ENCODE peak calls at places on chromosomes 5 and 9, in six cellular contexts. One of them, this sample, is unnamed.

GRCh38 chr5:32736842-32737241 is 25.7 kb downstream of the NPR3 start:
- DNase-seq in NCI-H748 treated with DMSO at 0.1 percent for 48 hours: no peak
- DNase-seq in Caki2: no peak
- DNase-seq in anterior cingulate cortex: no peak
- DNase-seq in GM03348: no peak
- DNase-seq in CD8-positive, alpha-beta memory T cell: no peak
- DNase-seq in this sample: no peak

GRCh38 chr5:108061941-108062340 is 320.0 kb downstream of the FBXL17 start:
- DNase-seq in CD8-positive, alpha-beta memory T cell: no peak
- DNase-seq in NCI-H748 treated with DMSO at 0.1 percent for 48 hours: no peak
- DNase-seq in Caki2: no peak
- DNase-seq in anterior cingulate cortex: no peak
- DNase-seq in GM03348: peak; percentile 21
- DNase-seq in this sample: no peak

GRCh38 chr9:92463989-92464388 is 18.3 kb downstream of the ASPN start:
- DNase-seq in anterior cingulate cortex: no peak
- DNase-seq in Caki2: no peak
- DNase-seq in NCI-H748 treated with DMSO at 0.1 percent for 48 hours: no peak
- DNase-seq in CD8-positive, alpha-beta memory T cell: no peak
- DNase-seq in GM03348: peak; percentile 86
- DNase-seq in this sample: no peak

GRCh38 chr9:131334568-131335105 is 45.1 kb downstream of the PLPP7 start:
- DNase-seq in anterior cingulate cortex: no peak
- DNase-seq in NCI-H748 treated with DMSO at 0.1 percent for 48 hours: no peak
- DNase-seq in Caki2: no peak
- DNase-seq in CD8-positive, alpha-beta memory T cell: no peak
- DNase-seq in GM03348: peak; percentile 41
- DNase-seq in this sample: no peak

GRCh38 chr5:38441730-38442573 is 114.5 kb downstream of the LIFR start:
- DNase-seq in GM03348: peak; percentile 84
- DNase-seq in CD8-positive, alpha-beta memory T cell: peak; percentile 66
- DNase-seq in Caki2: peak; percentile 79
- DNase-seq in anterior cingulate cortex: peak; percentile 75
- DNase-seq in NCI-H748 treated with DMSO at 0.1 percent for 48 hours: peak; percentile 99
- DNase-seq in this sample: peak; percentile 90

GRCh38 chr9:127734247-127734746 is 797 bp downstream of the TOR2A start:
- DNase-seq in Caki2: no peak
- DNase-seq in CD8-positive, alpha-beta memory T cell: no peak
- DNase-seq in NCI-H748 treated with DMSO at 0.1 percent for 48 hours: no peak
- DNase-seq in anterior cingulate cortex: no peak
- DNase-seq in GM03348: no peak
- DNase-seq in this sample: no peak

GRCh38 chr9:122346478-122347347 is 24.1 kb upstream of the PTGS1 start:
- DNase-seq in NCI-H748 treated with DMSO at 0.1 percent for 48 hours: no peak
- DNase-seq in Caki2: no peak
- DNase-seq in CD8-positive, alpha-beta memory T cell: no peak
- DNase-seq in anterior cingulate cortex: no peak
- DNase-seq in GM03348: peak; percentile 79
- DNase-seq in this sample: no peak

GRCh38 chr9:121026768-121027167 is 23.3 kb downstream of the C5 start:
- DNase-seq in NCI-H748 treated with DMSO at 0.1 percent for 48 hours: no peak
- DNase-seq in anterior cingulate cortex: no peak
- DNase-seq in Caki2: no peak
- DNase-seq in CD8-positive, alpha-beta memory T cell: no peak
- DNase-seq in GM03348: no peak
- DNase-seq in this sample: no peak

GRCh38 chr9:93679536-93680444 is 103.4 kb downstream of the PHF2 start:
- DNase-seq in CD8-positive, alpha-beta memory T cell: no peak
- DNase-seq in Caki2: no peak
- DNase-seq in GM03348: no peak
- DNase-seq in NCI-H748 treated with DMSO at 0.1 percent for 48 hours: no peak
- DNase-seq in anterior cingulate cortex: no peak
- DNase-seq in this sample: no peak

GRCh38 chr5:124235576-124235975 is 510.9 kb downstream of the ZNF608 start:
- DNase-seq in CD8-positive, alpha-beta memory T cell: no peak
- DNase-seq in NCI-H748 treated with DMSO at 0.1 percent for 48 hours: no peak
- DNase-seq in anterior cingulate cortex: peak; percentile 32
- DNase-seq in Caki2: no peak
- DNase-seq in GM03348: no peak
- DNase-seq in this sample: no peak

GRCh38 chr9:128636024-128636390 is 20.6 kb downstream of the DYNC2I2 start:
- DNase-seq in NCI-H748 treated with DMSO at 0.1 percent for 48 hours: no peak
- DNase-seq in GM03348: no peak
- DNase-seq in CD8-positive, alpha-beta memory T cell: no peak
- DNase-seq in anterior cingulate cortex: no peak
- DNase-seq in Caki2: peak; percentile 63
- DNase-seq in this sample: no peak

GRCh38 chr9:137878146-137878941 is 762 bp downstream of the CACNA1B start:
- DNase-seq in GM03348: peak; percentile 55
- DNase-seq in Caki2: peak; percentile 9
- DNase-seq in NCI-H748 treated with DMSO at 0.1 percent for 48 hours: no peak
- DNase-seq in anterior cingulate cortex: no peak
- DNase-seq in CD8-positive, alpha-beta memory T cell: no peak
- DNase-seq in this sample: peak; percentile 47

GRCh38 chr5:10319202-10319851 is 11.6 kb upstream of the CMBL start:
- DNase-seq in GM03348: no peak
- DNase-seq in CD8-positive, alpha-beta memory T cell: no peak
- DNase-seq in NCI-H748 treated with DMSO at 0.1 percent for 48 hours: no peak
- DNase-seq in anterior cingulate cortex: no peak
- DNase-seq in Caki2: no peak
- DNase-seq in this sample: no peak

GRCh38 chr9:117092582-117092981 is 322.3 kb downstream of the ASTN2 start:
- DNase-seq in NCI-H748 treated with DMSO at 0.1 percent for 48 hours: no peak
- DNase-seq in Caki2: peak; percentile 52
- DNase-seq in CD8-positive, alpha-beta memory T cell: no peak
- DNase-seq in GM03348: no peak
- DNase-seq in anterior cingulate cortex: no peak
- DNase-seq in this sample: no peak

GRCh38 chr5:43854697-43855292 is 251.8 kb downstream of the NNT start:
- DNase-seq in NCI-H748 treated with DMSO at 0.1 percent for 48 hours: no peak
- DNase-seq in CD8-positive, alpha-beta memory T cell: no peak
- DNase-seq in anterior cingulate cortex: no peak
- DNase-seq in GM03348: no peak
- DNase-seq in Caki2: no peak
- DNase-seq in this sample: no peak

This sample was measured in NCI-H345.